ENCODE peak calls at places on chromosomes 2 and 18, in eight cellular contexts. P is heart left ventricle, I is stomach, S is A549, V is uterus, Z is GM12878, G is thyroid gland, B is body of pancreas. F is an unnamed sample. For H3K4me1, the result is how much of the 10 kb centered on the place peaks cover.

GRCh38 chr2:83069724-83070123 is 1389.4 kb downstream of the SUCLG1 start:
- DNase-seq in Z (no peak), S (no peak), V (no peak), G (no peak), I (no peak), B (no peak), P (no peak), F (peak)

GRCh38 chr18:63684718-63685117 is 18.0 kb upstream of the SERPINB11 start:
- DNase-seq in G (no peak), P (no peak), B (no peak), I (no peak), V (no peak), S (no peak), Z (no peak), F (no peak)

GRCh38 chr2:61257446-61257845 is 95.5 kb downstream of the C2orf74 start:
- DNase-seq in B (no peak), V (no peak), G (no peak), S (no peak), I (no peak), Z (no peak), P (no peak), F (no peak)

GRCh38 chr2:207107551-207107950 is 58.2 kb downstream of the KLF7 start:
- DNase-seq in V (no peak), P (no peak), I (no peak), B (no peak), Z (no peak), G (no peak), S (no peak), F (no peak)

GRCh38 chr2:235458839-235459273 is 35.0 kb upstream of the AGAP1 start:
- DNase-seq in Z (no peak), S (no peak), B (peak), G (peak), V (no peak), I (peak), P (no peak), F (no peak)

GRCh38 chr2:102473020-102473419 is at the start of gene SLC9A4:
- DNase-seq in B (peak), I (peak), G (peak), P (no peak), Z (no peak), S (peak), V (no peak), F (peak)

GRCh38 chr2:32750880-32751279 is 123.0 kb downstream of the TTC27 start:
- DNase-seq in Z (no peak), V (no peak), P (no peak), G (no peak), I (no peak), S (no peak), B (no peak), F (no peak)

GRCh38 chr2:180258579-180258978 is 251.5 kb upstream of the CWC22 start:
- DNase-seq in G (no peak), I (no peak), B (no peak), Z (no peak), V (no peak), P (no peak), S (no peak), F (no peak)

GRCh38 chr2:33589444-33589843 is 9.7 kb downstream of the FAM98A start:
- DNase-seq in B (no peak), G (no peak), S (no peak), P (no peak), Z (no peak), I (no peak), V (no peak), F (no peak)

GRCh38 chr2:6310910-6311215 is 554.8 kb downstream of the CMPK2 start:
- DNase-seq in V (no peak), S (no peak), G (no peak), Z (no peak), B (no peak), I (no peak), P (no peak), F (no peak)

GRCh38 chr18:3706279-3707097 is 256.5 kb downstream of the TGIF1 start:
- DNase-seq in Z (no peak), G (no peak), S (no peak), P (no peak), B (peak), V (no peak), I (no peak), F (no peak)

GRCh38 chr2:200156140-200156858 is 150.2 kb upstream of the SPATS2L start:
- DNase-seq in B (peak), Z (no peak), G (peak), V (peak), I (no peak), S (peak), P (no peak), F (no peak)

GRCh38 chr18:13623871-13624270 is 102.5 kb downstream of the FAM210A start:
- DNase-seq in I (no peak), P (no peak), B (no peak), Z (no peak), S (no peak), G (no peak), V (no peak), F (no peak)

GRCh38 chr2:49224426-49225010 is 70.2 kb upstream of the FSHR start:
- DNase-seq in I (peak), G (no peak), P (no peak), Z (no peak), V (peak), B (peak), S (no peak), F (no peak)

GRCh38 chr2:216133392-216133791 is 24.2 kb downstream of the XRCC5 start:
- DNase-seq in I (no peak), P (no peak), V (no peak), S (no peak), B (no peak), G (no peak), Z (no peak), F (no peak)

GRCh38 chr2:71595549-71595948 is 142.2 kb downstream of the DYSF start:
- DNase-seq in G (no peak), Z (no peak), B (no peak), V (no peak), P (no peak), S (no peak), I (no peak), F (no peak)

GRCh38 chr2:236380051-236380612 is 115.9 kb upstream of the ASB18 start:
- DNase-seq in V (no peak), P (no peak), B (no peak), I (no peak), G (no peak), Z (no peak), S (no peak), F (peak)

GRCh38 chr2:1494906-1495305 is 81.6 kb downstream of the TPO start:
- DNase-seq in G (no peak), Z (no peak), V (no peak), B (no peak), P (no peak), I (no peak), S (no peak), F (peak)

GRCh38 chr2:46657042-46657504 is 177.7 kb downstream of the TMEM247 start:
- DNase-seq in G (peak), P (no peak), S (peak), B (peak), V (peak), Z (no peak), I (no peak), F (peak)

GRCh38 chr2:109611467-109612095 is 2.2 kb downstream of the SEPTIN10 start:
- DNase-seq in I (no peak), G (no peak), V (no peak), Z (no peak), B (no peak), S (no peak), P (no peak), F (no peak)

GRCh38 chr18:6885992-6886823 is 156.7 kb downstream of the ARHGAP28 start:
- DNase-seq in V (peak), P (peak), G (peak), B (peak), I (peak), S (peak), Z (no peak), F (peak)

GRCh38 chr2:176187306-176188217 is 906 bp upstream of the HOXD1 start:
- DNase-seq in Z (no peak), B (no peak), G (no peak), P (no peak), V (no peak), I (no peak), S (peak), F (peak)

GRCh38 chr2:2877427-2877826 is 500.2 kb downstream of the EIPR1 start:
- DNase-seq in P (no peak), G (no peak), Z (no peak), B (no peak), I (no peak), V (no peak), S (no peak), F (peak)

GRCh38 chr2:37881397-37881796 is 43.7 kb upstream of the RMDN2 start:
- DNase-seq in I (no peak), V (no peak), S (no peak), P (no peak), B (no peak), Z (no peak), G (no peak), F (no peak)

GRCh38 chr2:237128026-237128703 is 42.5 kb downstream of the COPS8 start:
- DNase-seq in Z (no peak), S (peak), V (peak), P (peak), B (peak), G (peak), I (peak), F (peak)

GRCh38 chr18:74370163-74370562 is 54.5 kb downstream of the C18orf63 start:
- DNase-seq in B (no peak), P (no peak), G (no peak), I (no peak), S (no peak), Z (no peak), V (no peak), F (no peak)

GRCh38 chr18:57621252-57621607 is 406 bp downstream of the NARS1 start:
- DNase-seq in P (no peak), B (no peak), S (no peak), I (peak), Z (no peak), V (no peak), G (no peak), F (no peak)

GRCh38 chr2:241379481-241380480 is 23.7 kb downstream of the FARP2 start:
- DNase-seq in Z (no peak), S (no peak), I (no peak), G (no peak), B (no peak), P (no peak), V (no peak), F (no peak)

GRCh38 chr2:28296243-28296642 is 96.4 kb upstream of the FOSL2 start:
- DNase-seq in G (no peak), B (no peak), I (no peak), P (no peak), S (peak), V (no peak), Z (no peak), F (no peak)

GRCh38 chr2:17470855-17471641 is 47.2 kb downstream of the RAD51AP2 start:
- DNase-seq in B (no peak), G (no peak), S (peak), I (no peak), V (no peak), Z (peak), P (no peak), F (peak)

GRCh38 chr18:55861266-55861665 is 273.3 kb upstream of the TCF4 start:
- DNase-seq in B (peak), V (no peak), P (no peak), G (peak), S (no peak), I (no peak), Z (no peak), F (peak)

GRCh38 chr18:13451661-13452447 is 233.3 kb downstream of the LDLRAD4 start:
- DNase-seq in P (no peak), Z (no peak), I (peak), S (no peak), B (no peak), V (no peak), G (peak), F (no peak)

DNA sequence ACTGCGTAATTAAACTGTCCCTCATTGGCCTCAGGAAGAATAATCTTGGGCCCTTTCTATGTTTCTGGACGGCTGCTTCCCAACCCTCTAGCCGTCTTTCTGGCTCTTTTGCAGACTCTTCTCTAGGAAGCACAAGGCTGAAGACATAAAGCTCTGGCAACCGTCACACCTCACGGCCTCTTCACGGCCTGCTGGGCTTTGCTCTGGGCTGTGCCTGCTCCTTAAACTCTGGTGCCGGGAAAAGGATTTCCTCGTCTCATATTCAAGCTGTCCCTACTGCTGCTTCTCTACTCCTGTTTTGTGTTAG is 36.0 kb upstream of the WIPF1 start:
- DNase-seq in V (no peak), Z (no peak), B (no peak), P (no peak), I (no peak), S (no peak), G (peak), F (no peak)
- H3K4me1 ChIP-seq in V (under half), Z (under half), B (under half), P (half or more), I (under half), S (under half), G (under half), F (under half)

DNA sequence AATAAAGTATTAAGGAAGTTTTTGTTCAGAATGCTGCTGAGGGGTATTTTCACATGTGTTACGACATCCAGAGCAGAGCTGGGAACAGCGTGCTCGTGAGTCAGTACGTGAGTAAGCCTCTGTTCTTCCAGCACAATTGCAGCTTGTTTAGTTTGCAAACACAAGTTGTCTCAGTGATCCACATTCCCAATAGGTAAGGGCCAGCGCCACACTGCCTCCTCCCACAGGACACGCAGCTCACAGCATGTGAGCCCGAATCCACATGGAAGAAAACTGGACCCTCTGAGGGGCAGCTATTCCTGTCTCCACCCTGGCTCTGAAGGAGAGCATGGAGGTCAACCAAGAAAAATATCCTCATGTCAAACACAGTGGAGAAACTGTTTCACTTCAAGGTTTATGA is 173.9 kb upstream of the PID1 start:
- DNase-seq in I (peak), B (peak), P (peak), S (peak), V (peak), G (peak), Z (no peak), F (peak)
- TF ChIP-seq POLR2A in I (no peak), B (no peak), P (no peak), S (no peak), V (peak), G (no peak), Z (no peak), F (no peak)

GRCh38 chr2:54561010-54561409 is 104.9 kb downstream of the SPTBN1 start:
- DNase-seq in I (no peak), V (no peak), Z (no peak), G (no peak), B (no peak), P (no peak), S (no peak), F (no peak)
- H3K4me3 ChIP-seq in I (peak), V (peak), Z (peak), G (no peak), B (no peak), P (peak), S (peak), F (no peak)

DNA sequence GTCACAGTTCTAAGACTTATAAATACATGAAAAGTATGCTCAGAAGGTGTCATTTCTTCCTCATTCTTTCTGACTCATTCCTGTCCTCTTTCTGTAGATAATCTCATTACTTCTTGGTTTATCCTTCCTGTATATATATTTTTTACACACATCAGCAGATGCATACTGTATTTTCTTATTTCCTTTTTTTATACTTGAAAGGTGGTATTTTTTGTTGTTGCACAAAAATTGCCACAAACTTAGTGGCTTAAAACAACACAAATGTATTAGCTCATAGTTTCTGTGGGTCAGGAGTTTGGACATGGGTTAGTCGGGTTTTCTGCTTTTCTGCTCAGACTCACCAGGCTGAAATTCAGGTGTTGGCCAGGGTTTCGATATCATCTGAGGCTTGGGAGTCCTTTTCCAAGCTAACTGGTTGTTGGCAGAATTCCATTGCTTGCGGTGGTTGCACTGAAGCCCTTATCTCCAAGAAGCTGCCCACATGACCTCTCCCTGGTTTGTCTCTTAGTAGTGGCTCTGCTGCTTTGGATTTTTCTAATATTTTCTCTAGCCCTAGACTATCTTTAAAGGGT is 162.6 kb downstream of the FMNL2 start:
- DNase-seq in B (peak), S (no peak), G (peak), V (no peak), I (peak), Z (no peak), P (peak), F (peak)
- H3K4me1 ChIP-seq in B (under half), S (half or more), G (under half), V (under half), I (under half), Z (under half), P (half or more), F (under half)

DNA sequence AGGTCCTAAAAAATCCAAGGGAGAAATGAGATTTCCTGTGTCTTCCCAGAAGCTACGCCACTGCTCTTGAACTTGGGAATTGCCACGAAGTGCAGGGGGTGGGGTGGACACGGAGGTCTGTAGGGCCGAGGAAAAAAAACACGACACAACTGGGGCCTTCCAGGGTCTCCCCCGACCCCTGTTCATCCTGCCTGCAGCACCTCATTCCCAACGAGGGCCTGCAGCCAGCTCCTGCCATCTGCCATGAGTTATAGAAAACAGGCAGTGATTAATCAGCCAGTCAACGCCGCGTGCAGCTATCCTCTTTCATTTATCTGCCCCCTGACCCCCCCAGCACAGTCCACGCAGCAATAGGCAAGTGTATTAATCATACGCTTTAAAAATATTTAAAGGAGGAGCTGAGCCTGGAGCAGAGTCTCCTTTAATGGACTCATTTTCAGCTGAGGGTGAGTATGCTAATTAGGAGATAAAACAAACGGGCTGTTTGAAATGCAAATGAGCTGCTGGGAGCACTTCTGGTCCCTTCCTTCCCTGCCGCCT is 209.9 kb downstream of the TFCP2L1 start:
- DNase-seq in S (peak), I (peak), G (no peak), Z (peak), V (peak), P (no peak), B (peak), F (peak)
- TF ChIP-seq POLR2A in S (peak), I (peak), G (no peak), Z (peak), V (no peak), P (no peak), B (peak), F (peak)

GRCh38 chr2:26298286-26298637 is 47.7 kb upstream of the SELENOI start:
- DNase-seq in I (no peak), G (peak), V (no peak), S (no peak), P (no peak), B (no peak), Z (no peak), F (no peak)
- H3K4me3 ChIP-seq in I (peak), G (peak), V (peak), S (no peak), P (peak), B (no peak), Z (peak), F (peak)

DNA sequence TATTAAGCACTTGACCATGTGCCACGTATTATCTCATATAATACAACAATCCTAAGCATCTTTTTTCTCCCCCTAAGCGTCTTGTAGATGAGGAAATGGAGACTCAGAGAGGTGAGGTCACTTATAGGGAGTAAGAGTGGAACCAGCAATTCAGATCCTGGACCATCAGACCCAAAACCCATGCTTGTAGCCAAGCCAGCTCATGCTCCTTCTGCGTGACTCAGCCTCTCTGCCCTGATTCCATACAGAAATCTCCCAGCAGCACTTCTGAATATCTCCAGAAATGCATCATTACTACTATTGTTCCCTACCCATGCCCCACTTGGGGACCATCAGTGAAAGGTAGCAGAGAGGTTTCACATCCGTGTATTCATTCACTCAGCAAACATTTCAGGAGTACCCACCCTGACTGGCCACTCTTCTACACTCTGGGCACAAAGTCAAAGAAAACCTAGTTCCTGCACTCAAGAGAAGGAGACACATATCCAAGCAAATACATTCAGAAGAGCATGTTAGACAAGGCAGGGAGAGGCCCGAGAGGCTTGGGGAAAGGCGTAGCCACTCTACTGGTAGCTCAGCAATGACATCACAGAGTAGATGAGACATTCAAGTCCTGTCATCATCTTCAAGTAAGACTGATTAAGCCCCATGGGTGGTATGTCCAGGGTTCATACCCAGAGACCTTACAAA is 141.9 kb downstream of the MTCL1 start:
- DNase-seq in V (no peak), Z (no peak), I (no peak), P (no peak), B (no peak), S (no peak), G (no peak), F (no peak)
- H3K4me1 ChIP-seq in V (under half), Z (under half), I (under half), P (under half), B (under half), S (under half), G (under half), F (under half)

F was measured in testis.